ENCODE peak calls at places on chromosomes 5 and 9, in five cellular contexts. E is AG08395; Q is stimulated activated CD8-positive, alpha-beta memory T cell treated with anti-CD3 and anti-CD28 coated beads, Interleukin-15, amount 100 ng/mL, for 4 hours; X is NCI-H2029 treated with DMSO at 0.1 percent for 48 hours; C is DMS 273 treated with DMSO at 0.1 percent for 48 hours. K is an unnamed sample.

GRCh38 chr5:160787247-160787646 is 64.8 kb downstream of the ATP10B start:
- DNase-seq in E (no peak), Q (no peak), X (no peak), C (no peak), K (no peak)

GRCh38 chr5:1480217-1480616 is 35.0 kb upstream of the SLC6A3 start:
- DNase-seq in E (no peak), Q (no peak), X (no peak), C (no peak), K (no peak)

GRCh38 chr5:37370550-37370863 is 399 bp downstream of the NUP155 start:
- DNase-seq in E (no peak), Q (no peak), X (no peak), C (no peak), K (no peak)

GRCh38 chr5:58462623-58463230 is 2.8 kb upstream of the PLK2 start:
- DNase-seq in E (peak), Q (no peak), X (no peak), C (peak), K (no peak)

GRCh38 chr5:187617-188451 is 3.5 kb upstream of the LRRC14B start:
- DNase-seq in E (no peak), Q (no peak), X (no peak), C (no peak), K (no peak)

GRCh38 chr9:85408494-85408893 is 333.3 kb downstream of the AGTPBP1 start:
- DNase-seq in E (no peak), Q (no peak), X (peak), C (no peak), K (no peak)

GRCh38 chr5:4734348-4734747 is 405.8 kb upstream of the ADAMTS16 start:
- DNase-seq in E (no peak), Q (no peak), X (no peak), C (no peak), K (no peak)

GRCh38 chr5:91244380-91245073 is 138.6 kb downstream of the ARRDC3 start:
- DNase-seq in E (no peak), Q (no peak), X (no peak), C (no peak), K (no peak)

GRCh38 chr5:130323804-130324454 is 419.7 kb downstream of the CHSY3 start:
- DNase-seq in E (no peak), Q (no peak), X (no peak), C (no peak), K (no peak)

GRCh38 chr9:131404581-131404980 is 10.7 kb downstream of the PRRC2B start:
- DNase-seq in E (peak), Q (no peak), X (no peak), C (no peak), K (no peak)

GRCh38 chr5:73284196-73284795 is 111.3 kb downstream of the TMEM174 start:
- DNase-seq in E (no peak), Q (no peak), X (peak), C (peak), K (no peak)

GRCh38 chr5:176540956-176541337 is 3.7 kb upstream of the RNF44 start:
- DNase-seq in E (no peak), Q (no peak), X (no peak), C (no peak), K (no peak)

GRCh38 chr9:78280982-78281668 is 15.8 kb upstream of the PSAT1 start:
- DNase-seq in E (no peak), Q (no peak), X (no peak), C (peak), K (no peak)

GRCh38 chr5:90226433-90227099 is 183.0 kb downstream of the CETN3 start:
- DNase-seq in E (no peak), Q (no peak), X (no peak), C (no peak), K (no peak)

GRCh38 chr9:101397746-101398334 is 578 bp downstream of the MRPL50 start:
- DNase-seq in E (no peak), Q (no peak), X (peak), C (no peak), K (no peak)

GRCh38 chr5:22852807-22853670 is at the start of gene CDH12:
- DNase-seq in E (no peak), Q (no peak), X (no peak), C (peak), K (no peak)

GRCh38 chr9:137827908-137828526 is 49.6 kb upstream of the CACNA1B start:
- DNase-seq in E (no peak), Q (no peak), X (no peak), C (no peak), K (no peak)

GRCh38 chr9:98709968-98710965 is 1.5 kb upstream of the GABBR2 start:
- DNase-seq in E (peak), Q (no peak), X (no peak), C (no peak), K (no peak)

GRCh38 chr5:169581580-169582227 is 1.9 kb upstream of the SPDL1 start:
- DNase-seq in E (peak), Q (peak), X (peak), C (peak), K (peak)

GRCh38 chr9:28491121-28491520 is 917.8 kb upstream of the C9orf72 start:
- DNase-seq in E (no peak), Q (no peak), X (no peak), C (no peak), K (no peak)

GRCh38 chr5:123086376-123087055 is 2.5 kb upstream of the PRDM6 start:
- DNase-seq in E (no peak), Q (no peak), X (no peak), C (no peak), K (no peak)

GRCh38 chr9:85740821-85741111 is 988 bp downstream of the AGTPBP1 start:
- DNase-seq in E (no peak), Q (no peak), X (no peak), C (no peak), K (no peak)

GRCh38 chr5:129074903-129075302 is 19.6 kb upstream of the ISOC1 start:
- DNase-seq in E (no peak), Q (no peak), X (no peak), C (peak), K (no peak)

GRCh38 chr9:97060796-97061195 is 21.9 kb upstream of the CTSV start:
- DNase-seq in E (no peak), Q (no peak), X (no peak), C (no peak), K (no peak)

GRCh38 chr9:95061916-95062600 is 255.5 kb downstream of the FANCC start:
- DNase-seq in E (no peak), Q (no peak), X (no peak), C (no peak), K (no peak)

GRCh38 chr5:78050888-78051287 is 243.6 kb downstream of the AP3B1 start:
- DNase-seq in E (peak), Q (no peak), X (no peak), C (no peak), K (no peak)

GRCh38 chr9:106868565-106868964 is 5.6 kb downstream of the ZNF462 start:
- DNase-seq in E (no peak), Q (no peak), X (no peak), C (no peak), K (no peak)

GRCh38 chr5:150589791-150590601 is 50.5 kb upstream of the SYNPO start:
- DNase-seq in E (peak), Q (no peak), X (no peak), C (no peak), K (no peak)